ENCODE peak calls at places on chromosomes 11 and 22, in four cellular contexts. P is EH, X is left ventricle myocardium superior, L is nephron progenitor cell. T is an unnamed sample.

GRCh38 chr22:20607157-20607907 is 99.9 kb downstream of the MED15 start:
- DNase-seq in L (peak), X (no peak), P (no peak), T (no peak)

GRCh38 chr11:130904380-130904779 is 11.9 kb downstream of the SNX19 start:
- DNase-seq in P (peak), X (no peak), L (no peak), T (no peak)

GRCh38 chr11:12459374-12459773 is 82.0 kb downstream of the PARVA start:
- DNase-seq in X (no peak), P (no peak), L (no peak), T (no peak)

GRCh38 chr11:100830978-100831732 is 144.1 kb downstream of the ARHGAP42 start:
- DNase-seq in X (no peak), P (peak), L (no peak), T (no peak)

GRCh38 chr11:120090411-120090810 is 47.5 kb downstream of the TRIM29 start:
- DNase-seq in L (no peak), X (no peak), P (no peak), T (no peak)

GRCh38 chr22:39928556-39929401 is 27.9 kb downstream of the GRAP2 start:
- DNase-seq in L (no peak), X (no peak), P (no peak), T (no peak)

GRCh38 chr22:35835998-35836691 is 118.5 kb downstream of the APOL5 start:
- DNase-seq in L (no peak), P (peak), X (peak), T (no peak)

GRCh38 chr22:45302047-45302446 is 7.7 kb upstream of the FAM118A start:
- DNase-seq in X (no peak), L (no peak), P (peak), T (no peak)

GRCh38 chr22:42958937-42959336 is 56.0 kb downstream of the PACSIN2 start:
- DNase-seq in P (no peak), X (no peak), L (no peak), T (no peak)

GRCh38 chr22:46356496-46357185 is 21.1 kb downstream of the TRMU start:
- DNase-seq in L (no peak), X (no peak), P (no peak), T (peak)

GRCh38 chr22:39703890-39704658 is 133.5 kb downstream of the CACNA1I start:
- DNase-seq in X (peak), P (no peak), L (peak), T (peak)

GRCh38 chr11:68994161-68994890 is 13.5 kb upstream of the MRGPRD start:
- DNase-seq in P (no peak), X (peak), L (no peak), T (no peak)

GRCh38 chr11:117767071-117767470 is 29.9 kb downstream of the DSCAML1 start:
- DNase-seq in L (no peak), X (no peak), P (no peak), T (no peak)

GRCh38 chr11:130217632-130218031 is 58.0 kb downstream of the ST14 start:
- DNase-seq in X (no peak), P (no peak), L (no peak), T (no peak)

GRCh38 chr11:105109855-105110750 is 29.5 kb downstream of the CARD18 start:
- DNase-seq in X (no peak), P (peak), L (no peak), T (no peak)

GRCh38 chr11:71129624-71130023 is 122.8 kb downstream of the SHANK2 start:
- DNase-seq in X (no peak), P (peak), L (no peak), T (no peak)

GRCh38 chr11:2730323-2731284 is 30.8 kb upstream of the KCNQ1OT1 start:
- DNase-seq in X (peak), P (no peak), L (no peak), T (no peak)

GRCh38 chr11:64390558-64390957 is 31.6 kb downstream of the RPS6KA4 start:
- DNase-seq in X (no peak), P (no peak), L (no peak), T (no peak)

GRCh38 chr11:61787928-61788491 is 4.4 kb downstream of the TMEM258 start:
- DNase-seq in L (peak), X (no peak), P (peak), T (peak)

GRCh38 chr11:109788969-109789490 is 304.2 kb upstream of the ZC3H12C start:
- DNase-seq in P (no peak), L (no peak), X (no peak), T (no peak)

GRCh38 chr11:70558651-70559050 is 160.3 kb downstream of the CTTN start:
- DNase-seq in L (no peak), P (no peak), X (no peak), T (peak)

GRCh38 chr11:112694244-112694643 is 267.0 kb upstream of the NCAM1 start:
- DNase-seq in L (no peak), X (no peak), P (no peak), T (no peak)